ENCODE peak calls at places on chromosomes 5 and 9, in ten cellular contexts. X is cardiac muscle cell, J is coronary artery, O is A549, V is cardiac fibroblast, P is GM06990, M is epithelial cell of esophagus, A is fibroblast of lung, D is IMR-90, N is AG10803. I is an unnamed sample.

GRCh38 chr5:93884254-93884653 is 142.9 kb upstream of the POU5F2 start:
- DNase-seq in D (no peak), V (no peak), P (no peak), M (no peak), A (no peak), J (no peak), N (no peak), O (no peak), X (no peak), I (no peak)

GRCh38 chr5:1934801-1935429 is 52.2 kb upstream of the IRX4 start:
- DNase-seq in M (no peak), V (no peak), O (no peak), D (no peak), A (no peak), X (no peak), J (no peak), N (no peak), P (no peak), I (no peak)

GRCh38 chr5:56569576-56569975 is 245.8 kb upstream of the MAP3K1 start:
- DNase-seq in V (peak; percentile 84), J (no peak), N (peak; percentile 63), X (no peak), D (peak; percentile 63), M (peak; percentile 50), P (no peak), O (no peak), A (peak; percentile 39), I (peak; percentile 32)

GRCh38 chr9:75108571-75108970 is 20.3 kb downstream of the OSTF1 start:
- DNase-seq in O (no peak), X (no peak), D (peak; percentile 79), P (no peak), A (peak; percentile 56), N (peak; percentile 59), J (no peak), M (no peak), V (peak; percentile 84), I (peak; percentile 81)

GRCh38 chr5:172616730-172617129 is 24.3 kb upstream of the NEURL1B start:
- DNase-seq in D (peak; percentile 49), O (no peak), V (peak; percentile 86), M (no peak), P (no peak), N (no peak), A (peak; percentile 24), X (no peak), J (no peak), I (no peak)

GRCh38 chr5:59069438-59070079 is 486.7 kb downstream of the RAB3C start:
- DNase-seq in P (no peak), A (peak; percentile 93), M (peak; percentile 87), X (no peak), N (peak; percentile 97), V (peak; percentile 95), D (peak; percentile 98), J (no peak), O (peak; percentile 96), I (peak; percentile 89)

GRCh38 chr5:126137771-126138474 is 285.3 kb upstream of the GRAMD2B start:
- DNase-seq in J (no peak), V (no peak), O (no peak), N (peak; percentile 2), X (no peak), P (no peak), M (no peak), A (no peak), D (no peak), I (no peak)

GRCh38 chr5:93054424-93055165 is 526.4 kb downstream of the NR2F1-AS1 start:
- DNase-seq in M (peak; percentile 40), V (peak; percentile 79), J (no peak), N (peak; percentile 64), O (no peak), A (peak; percentile 83), D (peak; percentile 51), X (no peak), P (no peak), I (no peak)

GRCh38 chr9:119289740-119290139 is 79.5 kb downstream of the BRINP1 start:
- DNase-seq in V (peak; percentile 17), P (no peak), A (no peak), D (no peak), J (no peak), O (peak; percentile 53), X (peak; percentile 75), N (peak; percentile 63), M (peak; percentile 48), I (peak; percentile 10)

GRCh38 chr9:22105005-22105722 is 96.1 kb upstream of the CDKN2B start:
- DNase-seq in V (no peak), A (no peak), X (no peak), N (no peak), D (no peak), O (no peak), M (no peak), J (no peak), P (peak; percentile 50), I (no peak)

GRCh38 chr9:90296539-90296938 is 346.1 kb downstream of the DIRAS2 start:
- DNase-seq in N (no peak), M (no peak), A (no peak), V (no peak), O (no peak), J (no peak), D (no peak), X (no peak), P (no peak), I (no peak)

GRCh38 chr9:108813951-108814601 is 41.7 kb downstream of the ACTL7B start:
- DNase-seq in N (peak; percentile 42), P (no peak), J (no peak), A (peak; percentile 38), X (no peak), M (peak; percentile 93), O (peak; percentile 63), D (no peak), V (peak; percentile 50), I (no peak)
- TF ChIP-seq CTCF in N (peak; percentile 57), P (peak; percentile 10), J (no peak), A (peak; percentile 12), X (peak; percentile 41), M (peak; percentile 93), O (peak; percentile 68), D (no peak), V (peak; percentile 43), I (peak; percentile 44)

GRCh38 chr9:81801190-81801589 is 111.8 kb upstream of the TLE1 start:
- DNase-seq in M (no peak), D (peak; percentile 51), O (peak; percentile 70), J (no peak), V (no peak), X (no peak), P (no peak), A (no peak), N (peak; percentile 79), I (peak; percentile 71)

GRCh38 chr9:81804306-81804705 is 115.0 kb upstream of the TLE1 start:
- DNase-seq in A (no peak), X (no peak), O (no peak), D (peak; percentile 57), P (no peak), M (no peak), N (peak; percentile 63), J (no peak), V (no peak), I (peak; percentile 63)

DNA sequence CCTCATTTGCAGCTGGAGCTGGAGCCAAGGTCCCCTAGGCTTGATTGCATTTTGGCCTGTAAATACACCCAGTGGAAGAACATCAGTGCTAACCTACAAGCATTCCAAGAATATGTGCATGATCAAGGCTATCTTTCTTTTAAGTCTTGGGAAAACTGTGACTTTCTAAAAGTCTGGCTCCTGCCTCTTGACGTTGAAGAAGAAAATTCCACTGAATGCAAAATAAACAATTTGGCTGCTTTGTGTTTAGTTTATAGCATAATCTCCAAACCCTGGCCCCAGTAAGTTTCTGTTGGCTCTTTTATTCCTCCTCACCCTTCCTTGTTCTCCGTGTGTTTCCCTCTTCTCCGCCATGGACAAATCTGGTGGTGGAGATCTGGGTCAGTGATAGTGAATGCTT is 109.3 kb upstream of the TLE1 start:
- DNase-seq in D (peak; percentile 90), P (no peak), N (no peak), M (no peak), X (no peak), A (peak; percentile 77), O (peak; percentile 7), J (no peak), V (no peak), I (no peak)
- TF ChIP-seq CTCF in D (no peak), P (no peak), N (no peak), M (no peak), X (no peak), A (no peak), O (no peak), J (no peak), V (no peak), I (no peak)

DNA sequence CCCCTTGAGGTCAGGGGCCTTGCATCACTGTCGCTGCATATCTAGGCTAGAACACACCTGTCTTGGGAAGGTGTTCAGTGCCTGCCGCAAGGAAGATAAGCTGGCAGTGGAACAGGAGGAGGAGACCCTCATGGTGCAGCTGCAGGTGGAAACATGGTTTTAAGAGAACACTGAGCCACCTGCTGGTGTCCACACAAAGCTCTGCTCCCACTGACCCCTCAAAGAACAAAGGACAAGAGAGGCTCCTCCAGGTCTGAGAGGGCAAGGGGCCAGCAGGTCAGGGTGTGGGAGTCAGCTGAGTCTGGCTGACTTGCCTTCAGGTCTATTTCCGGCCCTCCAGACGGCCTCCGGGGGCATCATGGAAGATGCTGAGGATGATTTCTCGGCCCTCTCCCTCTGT is 210.1 kb upstream of the TBCA start:
- DNase-seq in D (no peak), V (no peak), M (no peak), N (no peak), X (no peak), A (no peak), P (no peak), O (no peak), J (no peak), I (no peak)
- TF ChIP-seq CTCF in D (no peak), V (no peak), M (no peak), N (no peak), X (no peak), A (no peak), P (no peak), O (no peak), J (no peak), I (no peak)

GRCh38 chr5:64603676-64604075 is 86.6 kb upstream of the SHISAL2B start:
- DNase-seq in N (peak; percentile 7), P (no peak), O (no peak), X (no peak), M (no peak), D (peak; percentile 28), J (no peak), A (peak; percentile 15), V (no peak), I (no peak)
- TF ChIP-seq CTCF in N (no peak), P (no peak), O (no peak), X (no peak), M (no peak), D (no peak), J (no peak), A (no peak), V (no peak), I (no peak)